ENCODE peak calls at places on chromosomes 12 and 14, in seven cellular contexts. V is GM23248, O is HCT116, D is fibroblast of lung, W is endothelial cell of umbilical vein, R is neuronal stem cell, I is mammary epithelial cell. A is an unnamed sample.

GRCh38 chr14:71592361-71592760 is 339.9 kb upstream of the RGS6 start:
- DNase-seq in W (no peak), O (no peak), R (no peak), V (no peak), D (no peak), I (no peak), A (no peak)

GRCh38 chr14:60482743-60483142 is 3.1 kb downstream of the C14orf39 start:
- DNase-seq in V (no peak), O (peak), R (no peak), D (no peak), W (no peak), I (peak), A (no peak)

GRCh38 chr12:57654042-57654441 is 21.0 kb upstream of the B4GALNT1 start:
- DNase-seq in V (no peak), W (no peak), O (no peak), I (no peak), D (no peak), R (no peak), A (no peak)

GRCh38 chr12:44294649-44295048 is 458.8 kb downstream of the TMEM117 start:
- DNase-seq in W (no peak), V (no peak), R (no peak), I (no peak), D (no peak), O (no peak), A (no peak)

GRCh38 chr12:131046813-131047788 is 93.4 kb downstream of the ADGRD1 start:
- DNase-seq in O (no peak), D (no peak), W (no peak), I (no peak), V (peak), R (no peak), A (peak)

GRCh38 chr14:55301722-55302121 is 30.5 kb downstream of the FBXO34 start:
- DNase-seq in D (peak), V (peak), W (peak), O (no peak), R (no peak), I (peak), A (peak)

GRCh38 chr12:23631991-23632390 is 317.5 kb downstream of the SOX5 start:
- DNase-seq in R (no peak), I (no peak), W (peak), V (no peak), O (no peak), D (peak), A (no peak)

GRCh38 chr12:121202407-121203355 is 7.2 kb upstream of the P2RX4 start:
- DNase-seq in R (no peak), I (no peak), O (no peak), D (no peak), W (no peak), V (no peak), A (no peak)

GRCh38 chr12:632102-632696 is 31.0 kb downstream of the NINJ2 start:
- DNase-seq in D (peak), R (peak), W (peak), O (no peak), I (peak), V (peak), A (peak)

GRCh38 chr12:34046570-34046969 is 24.3 kb downstream of the ALG10 start:
- DNase-seq in O (no peak), V (no peak), W (no peak), D (no peak), R (no peak), I (no peak), A (no peak)

GRCh38 chr12:125245601-125246345 is 180.5 kb downstream of the AACS start:
- DNase-seq in O (no peak), V (peak), R (no peak), W (no peak), I (no peak), D (no peak), A (no peak)

GRCh38 chr14:74042296-74042695 is 23.1 kb downstream of the BBOF1 start:
- DNase-seq in O (no peak), W (no peak), R (no peak), D (no peak), I (no peak), V (no peak), A (no peak)

GRCh38 chr12:124715121-124715990 is 147.9 kb upstream of the NCOR2 start:
- DNase-seq in O (no peak), D (peak), W (no peak), R (no peak), I (no peak), V (peak), A (no peak)

GRCh38 chr12:40262657-40263056 is 37.9 kb downstream of the LRRK2 start:
- DNase-seq in I (no peak), O (no peak), V (no peak), R (no peak), D (no peak), W (no peak), A (no peak)

GRCh38 chr12:109761631-109761950 is 48.0 kb downstream of the FAM222A start:
- DNase-seq in I (no peak), V (no peak), W (no peak), O (no peak), D (no peak), R (no peak), A (no peak)

GRCh38 chr12:50633950-50634349 is 129.2 kb downstream of the DIP2B start:
- DNase-seq in R (no peak), V (peak), I (no peak), W (no peak), O (no peak), D (no peak), A (no peak)

GRCh38 chr12:67940780-67941243 is 48.4 kb upstream of the IFNG-AS1 start:
- DNase-seq in V (peak), O (no peak), W (no peak), D (no peak), I (peak), R (no peak), A (no peak)

GRCh38 chr12:116099664-116100432 is 177.6 kb downstream of the MED13L start:
- DNase-seq in W (no peak), I (no peak), V (no peak), R (no peak), D (no peak), O (no peak), A (no peak)

GRCh38 chr12:104599985-104600712 is 143.4 kb downstream of the CHST11 start:
- DNase-seq in W (no peak), V (no peak), I (no peak), O (no peak), R (no peak), D (no peak), A (no peak)

GRCh38 chr12:55874465-55874864 is 31.7 kb upstream of the MMP19 start:
- DNase-seq in V (no peak), I (peak), R (no peak), D (no peak), W (no peak), O (no peak), A (no peak)

GRCh38 chr12:46661161-46661845 is 164.5 kb downstream of the SLC38A4 start:
- DNase-seq in V (peak), W (peak), R (peak), O (peak), D (peak), I (peak), A (peak)

GRCh38 chr14:74508292-74508731 is 14.7 kb downstream of the ISCA2 start:
- DNase-seq in D (no peak), R (no peak), V (peak), W (no peak), I (no peak), O (no peak), A (peak)

GRCh38 chr12:101773560-101774206 is 34.4 kb upstream of the SYCP3 start:
- DNase-seq in I (peak), R (peak), V (peak), O (peak), D (peak), W (peak), A (peak)

GRCh38 chr12:33438890-33439586 is 581 bp downstream of the SYT10 start:
- DNase-seq in R (peak), I (peak), V (peak), W (no peak), O (no peak), D (peak), A (peak)

GRCh38 chr12:88729196-88729595 is 148.9 kb upstream of the KITLG start:
- DNase-seq in I (no peak), D (no peak), O (no peak), V (no peak), W (no peak), R (no peak), A (no peak)

GRCh38 chr14:67994561-67994960 is 175.0 kb downstream of the RAD51B start:
- DNase-seq in D (no peak), I (no peak), V (no peak), R (no peak), W (no peak), O (no peak), A (no peak)

GRCh38 chr12:51377099-51377984 is 13.9 kb downstream of the GALNT6 start:
- DNase-seq in I (no peak), D (peak), R (no peak), O (no peak), W (no peak), V (no peak), A (peak)

GRCh38 chr12:107921062-107921461 is 146.6 kb downstream of the ASCL4 start:
- DNase-seq in R (no peak), W (no peak), D (no peak), I (peak), V (no peak), O (no peak), A (no peak)

GRCh38 chr14:79658224-79658623 is 553.1 kb downstream of the DIO2 start:
- DNase-seq in O (no peak), V (no peak), D (no peak), I (no peak), R (no peak), W (no peak), A (no peak)

GRCh38 chr12:27193854-27194544 is 50.1 kb upstream of the STK38L start:
- DNase-seq in V (peak), I (peak), W (peak), D (peak), O (no peak), R (no peak), A (peak)

GRCh38 chr14:93135399-93135798 is 19.7 kb upstream of the ITPK1 start:
- DNase-seq in D (no peak), O (no peak), I (no peak), W (no peak), R (no peak), V (no peak), A (peak)

GRCh38 chr12:13630354-13630753 is 351.0 kb downstream of the GRIN2B start:
- DNase-seq in O (no peak), R (no peak), W (no peak), I (no peak), V (no peak), D (no peak), A (no peak)

GRCh38 chr12:62032838-62033237 is 227.4 kb upstream of the USP15 start:
- DNase-seq in V (no peak), D (no peak), W (no peak), O (no peak), R (no peak), I (peak), A (no peak)

GRCh38 chr14:92726135-92726932 is 22.1 kb downstream of the LGMN start:
- DNase-seq in D (peak), V (peak), W (peak), I (peak), R (no peak), O (peak), A (peak)

GRCh38 chr12:64099430-64099829 is 122.7 kb downstream of the KICS2 start:
- DNase-seq in V (peak), D (peak), I (peak), W (peak), R (no peak), O (peak), A (peak)

GRCh38 chr12:81359736-81360135 is 281.9 kb downstream of the ACSS3 start:
- DNase-seq in W (no peak), I (no peak), R (no peak), D (no peak), V (no peak), O (no peak), A (no peak)

GRCh38 chr12:110936367-110937103 is 16.2 kb upstream of the MYL2 start:
- DNase-seq in I (no peak), V (no peak), D (no peak), W (no peak), R (no peak), O (no peak), A (no peak)

GRCh38 chr12:19227190-19227879 is 97.8 kb downstream of the PLEKHA5 start:
- DNase-seq in I (no peak), R (peak), W (no peak), D (no peak), V (no peak), O (no peak), A (no peak)

DNA sequence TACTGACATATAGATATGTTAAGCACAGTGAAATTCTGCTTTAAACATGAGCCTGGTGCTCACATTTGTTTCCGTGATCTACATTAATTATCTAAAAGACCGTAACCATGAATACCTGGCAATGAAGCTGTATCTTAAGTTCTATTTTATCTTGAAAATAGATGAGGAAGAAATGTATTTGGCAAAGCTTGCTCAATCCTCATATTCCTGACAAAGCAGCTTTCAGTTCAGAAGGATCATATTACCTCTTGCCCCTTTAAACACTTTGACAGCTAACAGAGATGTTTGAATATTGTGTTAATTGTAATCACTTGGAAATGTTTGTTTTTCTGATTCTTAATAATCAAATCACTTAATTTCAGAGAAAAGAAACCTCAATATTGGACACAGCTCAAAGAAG is 9.7 kb downstream of the EPYC start:
- DNase-seq in D (peak), W (no peak), V (no peak), R (no peak), O (no peak), I (no peak), A (no peak)
- H3K4me2 ChIP-seq in D (no peak), W (no peak), V (peak), R (no peak), O (no peak), I (no peak), A (peak)

GRCh38 chr14:100644784-100645183 is 57.6 kb upstream of the BEGAIN start:
- DNase-seq in V (no peak), W (no peak), R (no peak), I (no peak), O (no peak), D (no peak), A (peak)
- H2AFZ ChIP-seq in V (no peak), W (no peak), R (no peak), I (peak), O (no peak), D (no peak), A (no peak)

GRCh38 chr12:94418517-94418916 is 41.1 kb downstream of the CEP83 start:
- DNase-seq in D (peak), R (no peak), O (no peak), V (no peak), W (no peak), I (no peak), A (no peak)

GRCh38 chr12:94426049-94426448 is 33.6 kb downstream of the CEP83 start:
- DNase-seq in O (no peak), D (no peak), W (no peak), I (no peak), V (no peak), R (no peak), A (no peak)

GRCh38 chr12:94416613-94417012 is 43.1 kb downstream of the CEP83 start:
- DNase-seq in D (no peak), V (no peak), R (no peak), O (no peak), I (no peak), W (no peak), A (no peak)

GRCh38 chr12:94427520-94428381 is 31.9 kb downstream of the CEP83 start:
- DNase-seq in V (peak), W (peak), I (peak), D (peak), R (no peak), O (no peak), A (no peak)

GRCh38 chr12:94421868-94422740 is 37.6 kb downstream of the CEP83 start:
- DNase-seq in W (no peak), I (peak), D (no peak), O (no peak), V (no peak), R (no peak), A (no peak)
- H3K27ac ChIP-seq in W (no peak), I (no peak), D (no peak), O (no peak), V (no peak), R (no peak), A (no peak)

GRCh38 chr12:14698555-14698954 is 2.2 kb upstream of the GUCY2C start:
- DNase-seq in D (no peak), I (no peak), R (no peak), W (no peak), V (no peak), O (no peak), A (no peak)
- H3K4me2 ChIP-seq in D (no peak), I (no peak), R (no peak), W (no peak), V (no peak), O (no peak), A (no peak)

DNA sequence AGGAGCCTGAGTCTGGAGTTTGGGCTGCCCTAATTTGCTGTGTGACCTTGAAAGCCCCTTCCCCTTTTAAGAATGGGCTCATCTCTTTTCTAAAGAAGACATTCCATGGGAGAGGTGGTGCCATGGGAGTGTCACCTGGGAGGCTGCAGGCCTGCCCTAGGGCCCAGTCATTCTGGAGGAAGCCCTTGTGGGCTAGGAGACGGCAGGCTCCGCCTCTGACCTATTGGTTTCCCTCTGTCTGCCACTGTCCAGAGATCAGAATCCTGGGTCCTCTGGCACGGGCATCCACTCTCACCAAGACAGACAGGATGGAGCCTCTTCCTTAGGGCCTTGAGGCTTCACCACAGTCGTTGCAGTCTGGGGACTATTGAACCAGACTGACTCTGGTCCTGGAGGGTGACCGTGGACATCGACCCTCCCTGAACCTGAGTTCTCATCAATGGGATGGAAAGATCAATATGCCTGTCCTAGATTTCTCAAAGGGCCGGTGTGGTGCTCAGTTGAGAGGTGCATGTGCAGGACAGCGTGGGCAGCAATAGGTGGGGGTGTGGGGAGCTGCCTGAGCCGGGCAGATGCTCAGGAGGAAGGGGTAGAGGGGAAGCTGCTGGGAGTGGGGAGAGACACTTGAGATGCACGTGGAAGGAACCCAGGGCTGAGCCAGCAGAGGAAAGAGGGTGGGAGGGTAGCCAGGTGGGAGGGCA is 12.2 kb upstream of the CLMN start:
- DNase-seq in O (no peak), R (no peak), D (no peak), V (no peak), I (no peak), W (no peak), A (no peak)
- H2AFZ ChIP-seq in O (no peak), R (no peak), D (no peak), V (no peak), I (no peak), W (no peak), A (no peak)

DNA sequence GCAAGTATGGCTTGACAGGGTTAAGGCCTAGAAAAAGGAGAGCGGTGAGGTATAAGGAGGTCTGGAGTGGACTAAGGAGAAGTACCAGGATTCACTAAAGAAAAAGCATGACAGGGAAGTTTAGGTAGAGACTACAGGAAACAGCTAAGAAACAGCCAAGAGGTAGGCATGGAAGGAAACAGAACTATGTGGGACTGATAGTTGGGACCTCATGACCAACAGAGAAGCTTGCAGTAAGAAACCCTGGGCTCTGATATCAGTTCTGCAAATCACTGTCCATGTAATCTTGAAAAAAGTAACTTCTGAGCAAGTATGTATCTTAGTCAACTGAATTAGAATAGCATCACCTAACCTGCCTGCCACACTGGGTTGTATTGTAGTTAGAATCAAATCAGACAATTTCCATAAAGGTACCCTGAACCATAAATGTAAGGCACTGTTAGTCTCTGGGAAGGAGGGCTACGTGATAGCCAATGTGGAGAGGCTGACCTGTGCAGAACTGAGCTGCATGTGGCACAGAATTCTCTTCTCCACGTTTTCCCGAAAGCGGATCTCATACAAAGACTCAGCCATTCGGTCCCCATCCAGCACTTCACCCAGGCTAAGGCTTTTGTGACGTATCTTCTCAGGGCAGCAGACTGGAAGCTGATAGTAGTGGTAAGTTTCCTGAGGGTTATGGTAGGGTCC is 912 bp downstream of the TM9SF1 start:
- DNase-seq in W (no peak), R (no peak), D (no peak), V (no peak), I (no peak), O (no peak), A (peak)
- H3K27ac ChIP-seq in W (no peak), R (no peak), D (no peak), V (peak), I (no peak), O (peak), A (peak)

GRCh38 chr14:36516719-36517241 is 3.3 kb downstream of the NKX2-1 start:
- DNase-seq in D (no peak), I (no peak), R (no peak), V (no peak), W (no peak), O (no peak), A (no peak)
- H3K4me2 ChIP-seq in D (no peak), I (no peak), R (no peak), V (no peak), W (no peak), O (no peak), A (no peak)

GRCh38 chr14:99595524-99595923 is 8.5 kb downstream of the CCDC85C start:
- DNase-seq in R (no peak), V (no peak), I (no peak), W (no peak), O (no peak), D (no peak), A (peak)
- H2AFZ ChIP-seq in R (no peak), V (no peak), I (no peak), W (no peak), O (no peak), D (no peak), A (no peak)